ENCODE peak calls at places on chromosomes 11 and 22, in six cellular contexts. B, X, H, I, G and N are unnamed samples. For H3K9me3, the result is how much of the 10 kb centered on the place peaks cover.

GRCh38 chr11:21018248-21018647 is 348.9 kb downstream of the NELL1 start:
- DNase-seq in B (no peak), G (no peak), I (no peak), X (no peak), H (no peak), N (no peak)

GRCh38 chr11:2039198-2039759 is 41.6 kb upstream of the H19 start:
- DNase-seq in B (no peak), I (no peak), H (no peak), G (no peak), X (no peak), N (no peak)

GRCh38 chr11:64794526-64794925 is 8.5 kb downstream of the MAP4K2 start:
- DNase-seq in I (no peak), B (no peak), G (no peak), X (no peak), H (no peak), N (no peak)

GRCh38 chr11:108472681-108473080 is 5.4 kb upstream of the C11orf65 start:
- DNase-seq in I (no peak), B (no peak), G (no peak), H (no peak), X (no peak), N (no peak)

GRCh38 chr11:42249401-42249800 is 789.9 kb upstream of the LRRC4C start:
- DNase-seq in I (no peak), H (no peak), G (no peak), X (no peak), B (no peak), N (no peak)

GRCh38 chr11:18065572-18065971 is 19.5 kb upstream of the TPH1 start:
- DNase-seq in I (no peak), G (no peak), B (no peak), X (no peak), H (no peak), N (no peak)

GRCh38 chr11:33515347-33515746 is 185.3 kb downstream of the C11orf91 start:
- DNase-seq in G (no peak), X (no peak), I (no peak), H (no peak), B (no peak), N (no peak)

GRCh38 chr11:65685981-65686380 is 23.3 kb upstream of the RELA start:
- DNase-seq in G (no peak), H (no peak), B (no peak), X (peak), I (no peak), N (no peak)

GRCh38 chr22:45328822-45329535 is 19.2 kb downstream of the FAM118A start:
- DNase-seq in H (no peak), B (no peak), G (no peak), I (no peak), X (no peak), N (no peak)

GRCh38 chr22:38842512-38843200 is 1.2 kb downstream of the NPTXR start:
- DNase-seq in B (no peak), G (no peak), I (no peak), H (no peak), X (no peak), N (no peak)

GRCh38 chr22:38841211-38841610 is 2.6 kb downstream of the NPTXR start:
- DNase-seq in X (no peak), B (no peak), H (no peak), I (no peak), G (no peak), N (no peak)

GRCh38 chr22:38837414-38837813 is 6.4 kb downstream of the NPTXR start:
- DNase-seq in X (no peak), I (no peak), H (no peak), G (no peak), B (no peak), N (no peak)

GRCh38 chr22:38841635-38842034 is 2.2 kb downstream of the NPTXR start:
- DNase-seq in H (no peak), X (no peak), G (no peak), B (no peak), I (no peak), N (no peak)

GRCh38 chr22:38840129-38840528 is 3.7 kb downstream of the NPTXR start:
- DNase-seq in H (no peak), I (no peak), B (no peak), G (no peak), X (no peak), N (no peak)
- H3K9me3 ChIP-seq in H (under half), I (under half), B (under half), G (under half), X (under half), N (under half)

DNA sequence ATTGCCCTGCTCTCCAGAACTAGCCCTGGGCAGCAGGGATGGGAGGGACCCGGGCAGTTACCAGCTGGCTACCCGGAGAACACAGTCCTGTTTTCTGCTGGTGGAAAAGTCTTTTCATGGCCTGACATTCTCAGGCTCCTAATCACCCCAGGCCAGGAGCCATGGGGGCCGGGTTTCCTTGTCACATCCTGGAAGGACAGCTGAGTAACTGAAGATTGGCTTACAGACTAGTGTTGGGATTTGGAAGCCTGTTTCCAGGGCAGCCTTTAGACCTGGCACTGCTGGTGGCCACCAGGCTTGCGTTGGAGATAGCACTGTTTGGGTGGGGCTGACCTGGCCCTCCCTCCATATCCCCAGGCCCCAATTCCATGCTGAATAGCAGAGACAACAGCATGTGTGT is 349.0 kb downstream of the CTTN start:
- DNase-seq in G (no peak), H (no peak), X (no peak), B (no peak), I (no peak), N (no peak)
- H3K9me3 ChIP-seq in G (under half), H (under half), X (under half), B (under half), I (under half), N (under half)

GRCh38 chr22:49979587-49980264 is 19.2 kb downstream of the PIM3 start:
- DNase-seq in G (peak), B (no peak), X (peak), I (peak), H (no peak), N (no peak)
- H3K9me3 ChIP-seq in G (under half), B (under half), X (under half), I (under half), H (under half), N (under half)

DNA sequence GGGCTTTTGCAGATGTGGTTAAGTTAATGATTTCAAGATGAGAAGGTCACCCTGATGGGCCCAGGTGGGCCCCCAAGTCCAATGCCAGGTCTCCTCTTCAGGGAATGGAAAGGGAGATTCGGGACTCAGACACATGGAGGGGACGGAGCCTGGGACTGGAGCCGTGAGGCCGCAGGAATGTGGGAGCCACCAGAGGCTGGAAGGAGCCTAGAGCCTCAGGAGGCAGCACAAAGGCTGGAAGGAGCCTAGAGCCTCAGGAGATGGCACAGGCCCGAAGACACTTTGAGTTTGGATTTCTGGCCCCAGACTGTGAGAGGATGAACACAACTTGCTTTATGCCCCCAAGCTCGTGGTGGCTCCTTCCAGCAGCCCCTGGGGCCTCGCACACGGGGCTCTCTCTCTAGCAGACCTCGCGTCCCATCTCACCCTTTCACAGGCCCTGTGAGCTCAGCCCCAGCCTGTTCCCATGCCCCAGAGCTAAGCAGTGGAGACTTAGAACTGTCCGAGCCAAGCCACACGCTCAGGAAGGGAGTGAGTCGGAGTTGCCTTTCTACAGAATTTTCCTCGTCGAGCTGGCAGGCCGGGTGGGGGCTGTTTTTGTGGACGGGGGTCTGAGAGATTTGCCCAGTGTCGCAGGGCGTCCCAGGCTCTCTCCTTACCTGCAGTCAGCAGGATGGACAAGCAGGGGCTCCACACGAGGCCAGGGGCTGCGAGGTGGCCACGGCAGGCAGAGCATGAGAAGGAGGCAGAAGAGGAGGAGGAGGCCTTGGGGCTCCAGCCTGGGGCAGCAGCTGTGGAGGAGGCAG is 937.6 kb downstream of the BRD1 start:
- DNase-seq in I (no peak), B (no peak), G (peak), X (peak), H (no peak), N (no peak)
- H3K9me3 ChIP-seq in I (under half), B (under half), G (under half), X (under half), H (under half), N (under half)

GRCh38 chr11:83685730-83686129 is 399.6 kb upstream of the CCDC90B start:
- DNase-seq in X (no peak), H (no peak), G (no peak), B (no peak), I (no peak), N (no peak)
- H3K9me3 ChIP-seq in X (under half), H (under half), G (under half), B (under half), I (under half), N (under half)